ENCODE peak calls at places on chromosomes 13 and 19, in five cellular contexts. R is adrenal gland, O is epithelial cell of esophagus, X is HCT116, C is uterus. K is an unnamed sample.

GRCh38 chr19:5923356-5923755 is 9.3 kb downstream of the CAPS start:
- DNase-seq in R (no peak), O (no peak), X (no peak), C (no peak), K (no peak)

GRCh38 chr19:45231891-45232290 is 13.3 kb downstream of the EXOC3L2 start:
- DNase-seq in R (peak; percentile 39), O (peak; percentile 97), X (no peak), C (no peak), K (no peak)

GRCh38 chr13:94996445-94996844 is 284.1 kb upstream of the SOX21 start:
- DNase-seq in R (no peak), O (no peak), X (no peak), C (no peak), K (no peak)

GRCh38 chr19:39246951-39247669 is 1.5 kb downstream of the IFNL4 start:
- DNase-seq in R (peak; percentile 22), O (peak; percentile 20), X (no peak), C (no peak), K (no peak)

GRCh38 chr13:107277911-107278310 is 710.0 kb upstream of the ARGLU1 start:
- DNase-seq in R (no peak), O (no peak), X (no peak), C (no peak), K (no peak)

GRCh38 chr13:53201454-53202225 is 173.0 kb downstream of the OLFM4 start:
- DNase-seq in R (no peak), O (no peak), X (no peak), C (no peak), K (no peak)

GRCh38 chr13:36763322-36763721 is 55.7 kb upstream of the RFXAP start:
- DNase-seq in R (no peak), O (peak; percentile 40), X (no peak), C (no peak), K (no peak)

GRCh38 chr19:8135946-8136618 is 13.3 kb downstream of the FBN3 start:
- DNase-seq in R (no peak), O (no peak), X (no peak), C (no peak), K (no peak)

GRCh38 chr19:49559928-49560327 is 20.4 kb downstream of the NOSIP start:
- DNase-seq in R (no peak), O (no peak), X (no peak), C (no peak), K (no peak)

GRCh38 chr13:76828316-76828741 is 57.9 kb downstream of the KCTD12 start:
- DNase-seq in R (no peak), O (peak; percentile 59), X (no peak), C (no peak), K (no peak)

GRCh38 chr13:30453727-30454126 is 12.0 kb downstream of the HMGB1 start:
- DNase-seq in R (no peak), O (peak; percentile 27), X (no peak), C (no peak), K (no peak)

GRCh38 chr13:30448441-30448840 is 17.3 kb downstream of the HMGB1 start:
- DNase-seq in R (no peak), O (no peak), X (no peak), C (no peak), K (no peak)

GRCh38 chr13:30446122-30446500 is 19.6 kb downstream of the HMGB1 start:
- DNase-seq in R (no peak), O (no peak), X (no peak), C (no peak), K (no peak)

GRCh38 chr13:30454991-30455390 is 10.7 kb downstream of the HMGB1 start:
- DNase-seq in R (no peak), O (no peak), X (no peak), C (no peak), K (no peak)

DNA sequence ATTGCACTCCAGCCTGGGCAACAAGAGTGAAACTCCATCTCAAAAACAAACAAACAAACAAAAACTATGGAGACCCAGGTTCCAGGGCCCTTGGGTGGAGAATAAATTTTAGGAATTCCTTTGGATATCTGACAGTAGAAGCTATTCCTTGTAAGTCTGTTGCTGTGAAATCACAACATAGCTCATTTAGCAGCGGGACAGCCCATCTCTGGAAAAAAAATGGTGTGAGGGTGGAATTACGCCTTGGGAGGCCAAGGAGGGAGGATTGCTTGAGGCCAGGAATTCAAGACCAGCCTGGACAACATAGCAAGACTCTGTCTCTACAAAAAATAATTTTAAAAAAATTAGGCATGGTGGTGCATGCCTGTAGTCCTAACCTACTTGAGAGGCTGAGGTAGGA is 15.7 kb downstream of the HMGB1 start:
- DNase-seq in R (no peak), O (no peak), X (no peak), C (no peak), K (no peak)
- TF ChIP-seq CTCF in R (no peak), O (no peak), X (no peak), C (no peak), K (no peak)

GRCh38 chr19:2253106-2254051 is 2.8 kb downstream of the JSRP1 start:
- DNase-seq in R (no peak), O (no peak), X (no peak), C (no peak), K (no peak)

GRCh38 chr19:2255982-2256685 is at the start of gene JSRP1:
- DNase-seq in R (no peak), O (no peak), X (no peak), C (no peak), K (no peak)

GRCh38 chr19:2255112-2255845 is 938 bp downstream of the JSRP1 start:
- DNase-seq in R (no peak), O (no peak), X (no peak), C (no peak), K (no peak)

GRCh38 chr19:2252481-2253105 is 3.5 kb downstream of the AMH start:
- DNase-seq in R (no peak), O (no peak), X (no peak), C (no peak), K (no peak)

GRCh38 chr19:2254052-2254872 is 2.0 kb downstream of the JSRP1 start:
- DNase-seq in R (no peak), O (peak; percentile 52), X (no peak), C (no peak), K (no peak)
- H3K4me3 ChIP-seq in R (no peak overlapping the region), O (no peak overlapping the region), X (no peak overlapping the region), C (no peak overlapping the region), K (no peak overlapping the region)

GRCh38 chr19:29519146-29519545 is 6.6 kb upstream of the VSTM2B start:
- DNase-seq in R (no peak), O (no peak), X (no peak), C (no peak), K (no peak)
- TF ChIP-seq CTCF in R (no peak), O (no peak), X (no peak), C (no peak), K (no peak)

GRCh38 chr19:43700368-43701015 is 15.4 kb upstream of the IRGC start:
- DNase-seq in R (peak; percentile 47), O (peak; percentile 76), X (no peak), C (peak; percentile 67), K (peak; percentile 9)
- H3K4me3 ChIP-seq in R (peak overlapping the region; percentile 23), O (no peak overlapping the region), X (peak overlapping the region; percentile 28), C (peak overlapping the region; percentile 17), K (no peak overlapping the region)

K was measured in AG04449.